ENCODE peak calls at places on chromosomes 16 and 17, in four cellular contexts. X is A549, N is H1, Q is endothelial cell of umbilical vein. W is an unnamed sample.

GRCh38 chr16:275041-275621 is 613 bp downstream of the RGS11 start:
- DNase-seq in Q (no peak), N (no peak), X (no peak), W (no peak)

GRCh38 chr17:1648582-1649115 is 1.0 kb downstream of the RILP start:
- DNase-seq in N (peak), X (peak), Q (peak), W (peak)

GRCh38 chr17:77875881-77876509 is 82.5 kb upstream of the TNRC6C start:
- DNase-seq in Q (no peak), X (peak), N (no peak), W (peak)

GRCh38 chr16:2692948-2693651 is 10.8 kb downstream of the KCTD5 start:
- DNase-seq in X (no peak), Q (no peak), N (no peak), W (no peak)

GRCh38 chr16:67399218-67399733 is 6.0 kb upstream of the TPPP3 start:
- DNase-seq in X (peak), Q (peak), N (peak), W (peak)

GRCh38 chr16:27230562-27230991 is 27.3 kb downstream of the KDM8 start:
- DNase-seq in X (no peak), Q (no peak), N (no peak), W (peak)

GRCh38 chr17:12229315-12229714 is 208.6 kb downstream of the MAP2K4 start:
- DNase-seq in N (no peak), Q (no peak), X (no peak), W (no peak)

GRCh38 chr16:85935957-85936760 is 37.2 kb downstream of the IRF8 start:
- DNase-seq in X (no peak), N (no peak), Q (no peak), W (peak)

GRCh38 chr17:76707985-76708807 is 2.6 kb downstream of the MXRA7 start:
- DNase-seq in Q (no peak), X (no peak), N (peak), W (no peak)

GRCh38 chr17:19766421-19767270 is 18.5 kb upstream of the ALDH3A1 start:
- DNase-seq in X (peak), N (peak), Q (peak), W (peak)

GRCh38 chr17:76370261-76370993 is 14.0 kb upstream of the SPHK1 start:
- DNase-seq in X (peak), Q (peak), N (no peak), W (no peak)

GRCh38 chr16:56708418-56708817 is 21.5 kb upstream of the NUP93 start:
- DNase-seq in Q (no peak), N (no peak), X (no peak), W (peak)

GRCh38 chr16:83143788-83144187 is 517.0 kb downstream of the CDH13 start:
- DNase-seq in N (no peak), X (no peak), Q (no peak), W (no peak)

GRCh38 chr16:12027091-12027490 is 50.6 kb downstream of the SNX29 start:
- DNase-seq in Q (no peak), N (no peak), X (no peak), W (no peak)

GRCh38 chr16:89869911-89870310 is 3.5 kb upstream of the TCF25 start:
- DNase-seq in N (no peak), Q (no peak), X (no peak), W (no peak)

GRCh38 chr17:57253307-57254065 is 2.8 kb upstream of the MSI2 start:
- DNase-seq in X (no peak), Q (no peak), N (peak), W (no peak)

GRCh38 chr16:5863207-5863606 is 765.6 kb upstream of the EEF2KMT start:
- DNase-seq in N (no peak), X (no peak), Q (no peak), W (no peak)

GRCh38 chr16:17029602-17030350 is 441.0 kb downstream of the XYLT1 start:
- DNase-seq in X (no peak), N (no peak), Q (no peak), W (no peak)

GRCh38 chr16:70649300-70649699 is 2.9 kb downstream of the IL34 start:
- DNase-seq in N (no peak), Q (no peak), X (no peak), W (no peak)

GRCh38 chr17:81037026-81037782 is 2.3 kb downstream of the BAIAP2 start:
- DNase-seq in X (no peak), N (no peak), Q (no peak), W (no peak)

GRCh38 chr17:34762078-34762477 is 182.7 kb downstream of the TMEM132E start:
- DNase-seq in N (no peak), Q (no peak), X (no peak), W (no peak)

GRCh38 chr17:27438631-27439030 is 17.6 kb upstream of the KSR1 start:
- DNase-seq in Q (no peak), X (no peak), N (no peak), W (no peak)

GRCh38 chr16:66150691-66151090 is 215.8 kb upstream of the CDH5 start:
- DNase-seq in X (no peak), Q (no peak), N (no peak), W (peak)

GRCh38 chr16:2467301-2468141 is 3.6 kb upstream of the NTN3 start:
- DNase-seq in X (peak), N (peak), Q (peak), W (peak)

GRCh38 chr17:57849163-57849873 is 526 bp downstream of the MRPS23 start:
- DNase-seq in N (no peak), Q (peak), X (no peak), W (no peak)

GRCh38 chr16:57536306-57537193 is at the start of gene CCDC102A:
- DNase-seq in Q (peak), X (no peak), N (peak), W (peak)

GRCh38 chr17:62140836-62141235 is 75.8 kb upstream of the MED13 start:
- DNase-seq in Q (no peak), X (no peak), N (no peak), W (no peak)

GRCh38 chr16:74868035-74868434 is 93.4 kb upstream of the FA2H start:
- DNase-seq in N (no peak), Q (no peak), X (no peak), W (no peak)

GRCh38 chr17:9517396-9517795 is 58.2 kb downstream of the STX8 start:
- DNase-seq in N (no peak), X (no peak), Q (no peak), W (no peak)

GRCh38 chr16:85395913-85396878 is 216.9 kb upstream of the GSE1 start:
- DNase-seq in Q (peak), N (peak), X (no peak), W (peak)

GRCh38 chr16:53967172-53967571 is 263.2 kb downstream of the FTO start:
- DNase-seq in Q (no peak), N (no peak), X (no peak), W (no peak)

GRCh38 chr16:54286330-54287017 is at the start of gene IRX3:
- DNase-seq in Q (peak), X (peak), N (peak), W (peak)

GRCh38 chr16:48492131-48492530 is 106.9 kb upstream of the SIAH1 start:
- DNase-seq in X (no peak), Q (no peak), N (no peak), W (no peak)

GRCh38 chr16:16933861-16934260 is 536.9 kb downstream of the XYLT1 start:
- DNase-seq in X (no peak), N (peak), Q (no peak), W (no peak)

GRCh38 chr16:66426112-66427035 is 721 bp upstream of the BEAN1 start:
- DNase-seq in Q (no peak), N (peak), X (no peak), W (no peak)

GRCh38 chr16:49602201-49603041 is 228.8 kb downstream of the C16orf78 start:
- DNase-seq in X (no peak), Q (no peak), N (peak), W (no peak)

GRCh38 chr16:88508868-88509748 is 56.0 kb downstream of the ZFPM1 start:
- DNase-seq in N (no peak), Q (no peak), X (no peak), W (no peak)

GRCh38 chr16:79021991-79022390 is 578.5 kb downstream of the MAF start:
- DNase-seq in X (no peak), Q (no peak), N (no peak), W (no peak)

DNA sequence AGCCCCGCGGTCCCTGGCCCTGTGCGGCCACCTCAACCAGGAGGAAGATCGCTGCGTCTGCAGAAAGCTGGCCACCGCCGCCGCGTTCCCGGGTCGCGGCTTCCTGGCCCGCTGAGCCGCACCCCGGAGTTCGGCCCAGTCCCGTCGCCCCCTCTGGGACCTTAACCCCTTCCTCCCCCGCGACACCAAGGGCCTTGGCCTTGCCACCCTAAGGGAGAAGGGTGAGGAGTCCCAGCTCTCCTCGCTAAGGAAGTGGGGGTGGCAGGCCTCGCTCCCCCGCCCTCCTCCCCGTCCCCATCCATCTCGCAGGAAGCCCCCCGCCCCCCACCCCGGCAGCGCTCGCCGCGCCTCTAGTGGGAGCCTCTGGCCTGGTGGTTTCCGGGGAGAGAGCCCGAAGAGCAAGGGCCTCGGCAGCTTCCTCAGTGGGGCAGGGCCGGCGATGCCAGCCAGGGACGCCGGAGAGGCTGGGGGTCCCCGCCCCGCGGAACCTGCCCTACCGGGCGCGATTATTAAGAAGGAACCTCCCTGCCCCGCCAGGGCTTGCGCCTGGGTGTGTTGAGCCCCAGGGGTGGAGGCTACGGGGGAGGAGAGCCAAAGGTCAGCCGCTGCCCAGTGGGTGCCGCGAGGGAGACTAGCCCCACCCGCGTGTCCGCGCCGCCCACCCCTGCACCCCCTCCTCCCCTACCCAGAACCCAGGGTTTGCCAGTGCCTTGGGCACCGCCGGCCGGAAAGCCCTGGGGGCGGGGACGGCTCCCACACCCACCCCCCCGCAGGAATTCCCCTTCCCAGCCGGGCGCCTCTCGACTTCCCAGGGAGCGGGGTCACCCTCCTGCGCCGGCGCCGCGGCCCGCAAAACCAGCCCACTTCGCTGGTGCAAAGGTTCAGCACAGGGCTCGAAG is 6.8 kb downstream of the CBX4 start:
- DNase-seq in Q (no peak), X (no peak), N (peak), W (peak)
- H3K4me3 ChIP-seq in Q (no peak), X (peak), N (peak), W (no peak)

GRCh38 chr17:39772987-39773664 is 35.4 kb downstream of the GRB7 start:
- DNase-seq in Q (no peak), N (no peak), X (no peak), W (no peak)

GRCh38 chr17:39774043-39774442 is 36.3 kb downstream of the GRB7 start:
- DNase-seq in N (no peak), X (no peak), Q (no peak), W (no peak)

GRCh38 chr17:39772415-39772814 is 34.7 kb downstream of the GRB7 start:
- DNase-seq in Q (no peak), X (no peak), N (no peak), W (peak)

GRCh38 chr17:39767147-39767546 is 29.4 kb downstream of the GRB7 start:
- DNase-seq in Q (no peak), N (no peak), X (no peak), W (no peak)

DNA sequence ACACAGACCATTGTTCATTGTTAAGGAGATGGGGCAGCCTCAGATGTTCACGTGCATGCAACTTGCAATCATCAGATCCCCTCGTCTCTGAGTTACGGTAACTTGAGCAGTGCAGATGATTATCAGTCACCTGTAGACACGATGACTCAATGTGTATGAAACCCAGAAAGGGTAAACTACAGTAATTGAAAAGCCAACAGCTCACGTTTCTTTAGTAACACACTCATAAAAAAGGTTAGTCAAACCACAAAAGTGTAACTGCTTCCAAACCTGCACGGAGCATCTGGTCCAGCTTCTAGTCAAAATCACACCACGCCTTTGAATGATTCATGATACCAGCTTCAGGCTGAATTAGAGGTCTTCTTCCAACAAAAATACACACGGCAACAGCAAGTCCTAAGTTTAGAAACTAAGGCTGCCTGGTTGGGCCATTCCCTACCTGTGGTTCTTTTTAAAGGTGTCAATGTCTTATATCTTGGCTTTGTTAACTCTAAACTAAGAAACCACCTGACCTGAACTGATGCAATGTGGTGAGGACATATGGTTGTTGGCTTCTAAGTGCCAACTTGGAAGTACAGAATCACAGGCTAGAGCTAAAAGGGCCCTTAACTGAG is 32.3 kb downstream of the GRB7 start:
- DNase-seq in N (no peak), X (no peak), Q (no peak), W (no peak)
- TF ChIP-seq MAX in N (no peak), X (no peak), Q (no peak), W (peak)

GRCh38 chr17:4946312-4946976 is 1.9 kb downstream of the PFN1 start:
- DNase-seq in X (no peak), Q (no peak), N (no peak), W (peak)

GRCh38 chr17:4948997-4949320 is 629 bp upstream of the PFN1 start:
- DNase-seq in Q (peak), X (no peak), N (peak), W (peak)

GRCh38 chr17:4948166-4948996 is at the start of gene PFN1:
- DNase-seq in N (peak), X (peak), Q (peak), W (peak)

GRCh38 chr17:4947010-4947410 is 1.3 kb downstream of the PFN1 start:
- DNase-seq in N (no peak), X (no peak), Q (no peak), W (peak)

GRCh38 chr17:4947411-4948165 is 742 bp downstream of the PFN1 start:
- DNase-seq in Q (peak), N (peak), X (peak), W (peak)
- TF ChIP-seq POLR2A in Q (peak), N (peak), X (no peak), W (no peak)

GRCh38 chr17:17575360-17576251 is 15.9 kb downstream of the PEMT start:
- DNase-seq in N (no peak), X (no peak), Q (no peak), W (no peak)
- H3K4me3 ChIP-seq in N (no peak), X (no peak), Q (no peak), W (no peak)

DNA sequence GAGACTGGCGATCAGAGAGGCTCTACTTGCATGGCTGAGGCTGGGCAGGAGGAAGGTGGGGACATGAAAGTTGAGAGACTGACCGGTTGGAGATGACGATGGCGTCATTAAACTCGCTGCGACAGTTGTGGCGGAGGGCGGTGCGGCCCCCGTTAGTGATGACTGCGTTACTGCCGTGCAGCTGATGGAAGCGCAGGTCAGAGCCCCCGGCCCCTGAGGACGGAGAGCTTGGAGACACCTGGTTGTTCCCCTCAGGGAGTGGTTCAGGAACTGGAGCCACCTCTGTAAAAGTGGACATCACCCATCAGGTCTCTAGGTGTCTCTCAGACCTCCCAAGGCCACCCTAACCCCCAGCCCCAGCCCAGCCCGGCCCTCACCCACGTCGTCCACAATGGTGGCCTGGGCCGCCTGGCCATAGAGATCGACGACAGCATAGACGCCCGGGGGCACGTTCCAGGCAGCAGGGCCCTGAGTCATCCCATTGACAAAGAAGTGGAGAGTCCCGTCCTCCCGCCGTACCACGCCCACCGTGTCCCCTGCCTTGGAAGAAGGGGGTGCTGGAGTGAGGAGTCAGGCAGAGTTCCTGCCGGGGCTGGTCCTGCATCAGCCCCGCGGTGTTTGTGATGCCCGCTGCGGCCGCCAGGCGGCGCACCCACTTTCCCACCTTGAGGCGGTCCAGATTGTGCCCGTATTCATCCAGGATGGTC is 5.3 kb downstream of the NEURL4 start:
- DNase-seq in N (peak), X (peak), Q (peak), W (peak)
- TF ChIP-seq MAX in N (no peak), X (no peak), Q (no peak), W (no peak)